ENCODE peak calls at places on chromosomes 3 and 15, in six cellular contexts. One of them, this sample, is unnamed. For H3K4me1, the result is how much of the 10 kb centered on the place peaks cover.

GRCh38 chr15:41233367-41233771 is 2.3 kb downstream of the CHP1 start:
- DNase-seq in mammary epithelial cell: peak
- DNase-seq in CD8-positive, alpha-beta memory T cell: no peak
- DNase-seq in BE2C: no peak
- DNase-seq in stomach: no peak
- DNase-seq in A549: no peak
- DNase-seq in this sample: no peak

GRCh38 chr3:8444883-8445282 is 56.7 kb upstream of the LMCD1 start:
- DNase-seq in A549: no peak
- DNase-seq in CD8-positive, alpha-beta memory T cell: no peak
- DNase-seq in stomach: no peak
- DNase-seq in mammary epithelial cell: no peak
- DNase-seq in BE2C: no peak
- DNase-seq in this sample: no peak

GRCh38 chr3:133828576-133829309 is 23.1 kb downstream of the SRPRB start:
- DNase-seq in mammary epithelial cell: no peak
- DNase-seq in CD8-positive, alpha-beta memory T cell: no peak
- DNase-seq in A549: no peak
- DNase-seq in BE2C: peak
- DNase-seq in stomach: no peak
- DNase-seq in this sample: no peak

GRCh38 chr3:120498947-120499346 is 48.2 kb upstream of the FSTL1 start:
- DNase-seq in mammary epithelial cell: peak
- DNase-seq in CD8-positive, alpha-beta memory T cell: no peak
- DNase-seq in BE2C: no peak
- DNase-seq in stomach: no peak
- DNase-seq in A549: no peak
- DNase-seq in this sample: peak

GRCh38 chr3:125168711-125169410 is 43.7 kb downstream of the SLC12A8 start:
- DNase-seq in A549: no peak
- DNase-seq in mammary epithelial cell: no peak
- DNase-seq in CD8-positive, alpha-beta memory T cell: no peak
- DNase-seq in BE2C: no peak
- DNase-seq in stomach: no peak
- DNase-seq in this sample: no peak

GRCh38 chr3:113521981-113522380 is 7.0 kb upstream of the SPICE1 start:
- DNase-seq in BE2C: no peak
- DNase-seq in A549: no peak
- DNase-seq in stomach: no peak
- DNase-seq in CD8-positive, alpha-beta memory T cell: no peak
- DNase-seq in mammary epithelial cell: no peak
- DNase-seq in this sample: no peak

GRCh38 chr15:100663550-100664335 is 61.4 kb downstream of the ASB7 start:
- DNase-seq in A549: no peak
- DNase-seq in mammary epithelial cell: no peak
- DNase-seq in stomach: no peak
- DNase-seq in BE2C: no peak
- DNase-seq in CD8-positive, alpha-beta memory T cell: no peak
- DNase-seq in this sample: peak

GRCh38 chr3:106813742-106814141 is 563.5 kb upstream of the CCDC54 start:
- DNase-seq in mammary epithelial cell: no peak
- DNase-seq in CD8-positive, alpha-beta memory T cell: no peak
- DNase-seq in A549: no peak
- DNase-seq in BE2C: no peak
- DNase-seq in stomach: no peak
- DNase-seq in this sample: peak

GRCh38 chr3:168398371-168399030 is 302.8 kb upstream of the GOLIM4 start:
- DNase-seq in BE2C: no peak
- DNase-seq in CD8-positive, alpha-beta memory T cell: no peak
- DNase-seq in A549: no peak
- DNase-seq in stomach: no peak
- DNase-seq in mammary epithelial cell: no peak
- DNase-seq in this sample: no peak

GRCh38 chr3:49794926-49795905 is 4.5 kb downstream of the CDHR4 start:
- DNase-seq in stomach: no peak
- DNase-seq in A549: no peak
- DNase-seq in CD8-positive, alpha-beta memory T cell: no peak
- DNase-seq in mammary epithelial cell: no peak
- DNase-seq in BE2C: no peak
- DNase-seq in this sample: no peak

GRCh38 chr3:72227536-72228070 is 442.7 kb upstream of the PROK2 start:
- DNase-seq in A549: no peak
- DNase-seq in CD8-positive, alpha-beta memory T cell: no peak
- DNase-seq in BE2C: no peak
- DNase-seq in mammary epithelial cell: no peak
- DNase-seq in stomach: no peak
- DNase-seq in this sample: no peak

GRCh38 chr3:36989568-36989967 is 3.4 kb downstream of the EPM2AIP1 start:
- DNase-seq in A549: no peak
- DNase-seq in CD8-positive, alpha-beta memory T cell: no peak
- DNase-seq in stomach: no peak
- DNase-seq in mammary epithelial cell: no peak
- DNase-seq in BE2C: no peak
- DNase-seq in this sample: no peak

GRCh38 chr3:36991147-36991546 is 1.8 kb downstream of the EPM2AIP1 start:
- DNase-seq in A549: no peak
- DNase-seq in CD8-positive, alpha-beta memory T cell: no peak
- DNase-seq in mammary epithelial cell: no peak
- DNase-seq in BE2C: no peak
- DNase-seq in stomach: no peak
- DNase-seq in this sample: peak

GRCh38 chr3:36992806-36993325 is at the start of gene EPM2AIP1:
- DNase-seq in A549: peak
- DNase-seq in stomach: no peak
- DNase-seq in mammary epithelial cell: no peak
- DNase-seq in BE2C: peak
- DNase-seq in CD8-positive, alpha-beta memory T cell: peak
- DNase-seq in this sample: no peak

GRCh38 chr3:36993326-36994283 is at the start of gene MLH1:
- DNase-seq in mammary epithelial cell: peak
- DNase-seq in CD8-positive, alpha-beta memory T cell: peak
- DNase-seq in stomach: peak
- DNase-seq in A549: peak
- DNase-seq in BE2C: peak
- DNase-seq in this sample: peak

GRCh38 chr3:36991923-36992805 is 767 bp downstream of the EPM2AIP1 start:
- DNase-seq in stomach: no peak
- DNase-seq in BE2C: no peak
- DNase-seq in CD8-positive, alpha-beta memory T cell: no peak
- DNase-seq in A549: peak
- DNase-seq in mammary epithelial cell: peak
- DNase-seq in this sample: peak
- H3K4me1 ChIP-seq in stomach: half or more
- H3K4me1 ChIP-seq in BE2C: under half
- H3K4me1 ChIP-seq in CD8-positive, alpha-beta memory T cell: half or more
- H3K4me1 ChIP-seq in A549: under half
- H3K4me1 ChIP-seq in mammary epithelial cell: under half
- H3K4me1 ChIP-seq in this sample: under half

DNA sequence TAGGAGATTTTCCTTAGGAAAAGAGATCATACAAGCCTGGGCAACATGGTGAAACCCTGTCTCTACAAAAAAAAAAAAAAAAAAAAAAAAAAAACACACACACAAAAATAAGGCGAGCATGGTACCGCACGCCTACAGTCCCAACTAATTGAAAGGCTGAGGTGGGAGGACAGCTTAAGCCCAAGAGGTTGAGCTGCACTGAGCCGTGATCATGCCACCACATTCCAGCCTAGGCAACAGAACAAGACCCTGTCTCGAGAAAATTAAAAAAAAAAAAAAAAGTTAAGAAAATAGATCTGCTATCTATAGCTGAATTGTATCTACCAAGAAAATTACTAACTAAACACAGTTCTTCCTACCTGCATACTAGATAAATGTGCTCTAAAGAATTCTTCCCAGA is 7.1 kb downstream of the MSL2 start:
- DNase-seq in BE2C: no peak
- DNase-seq in A549: no peak
- DNase-seq in mammary epithelial cell: no peak
- DNase-seq in CD8-positive, alpha-beta memory T cell: no peak
- DNase-seq in stomach: no peak
- DNase-seq in this sample: no peak
- H3K4me3 ChIP-seq in BE2C: no peak
- H3K4me3 ChIP-seq in A549: no peak
- H3K4me3 ChIP-seq in mammary epithelial cell: no peak
- H3K4me3 ChIP-seq in CD8-positive, alpha-beta memory T cell: no peak
- H3K4me3 ChIP-seq in stomach: no peak
- H3K4me3 ChIP-seq in this sample: no peak

GRCh38 chr3:16295298-16295890 is 30.4 kb downstream of the OXNAD1 start:
- DNase-seq in BE2C: no peak
- DNase-seq in CD8-positive, alpha-beta memory T cell: no peak
- DNase-seq in A549: no peak
- DNase-seq in stomach: no peak
- DNase-seq in mammary epithelial cell: no peak
- DNase-seq in this sample: no peak
- H3K4me1 ChIP-seq in BE2C: under half
- H3K4me1 ChIP-seq in CD8-positive, alpha-beta memory T cell: half or more
- H3K4me1 ChIP-seq in A549: under half
- H3K4me1 ChIP-seq in stomach: under half
- H3K4me1 ChIP-seq in mammary epithelial cell: under half
- H3K4me1 ChIP-seq in this sample: under half

DNA sequence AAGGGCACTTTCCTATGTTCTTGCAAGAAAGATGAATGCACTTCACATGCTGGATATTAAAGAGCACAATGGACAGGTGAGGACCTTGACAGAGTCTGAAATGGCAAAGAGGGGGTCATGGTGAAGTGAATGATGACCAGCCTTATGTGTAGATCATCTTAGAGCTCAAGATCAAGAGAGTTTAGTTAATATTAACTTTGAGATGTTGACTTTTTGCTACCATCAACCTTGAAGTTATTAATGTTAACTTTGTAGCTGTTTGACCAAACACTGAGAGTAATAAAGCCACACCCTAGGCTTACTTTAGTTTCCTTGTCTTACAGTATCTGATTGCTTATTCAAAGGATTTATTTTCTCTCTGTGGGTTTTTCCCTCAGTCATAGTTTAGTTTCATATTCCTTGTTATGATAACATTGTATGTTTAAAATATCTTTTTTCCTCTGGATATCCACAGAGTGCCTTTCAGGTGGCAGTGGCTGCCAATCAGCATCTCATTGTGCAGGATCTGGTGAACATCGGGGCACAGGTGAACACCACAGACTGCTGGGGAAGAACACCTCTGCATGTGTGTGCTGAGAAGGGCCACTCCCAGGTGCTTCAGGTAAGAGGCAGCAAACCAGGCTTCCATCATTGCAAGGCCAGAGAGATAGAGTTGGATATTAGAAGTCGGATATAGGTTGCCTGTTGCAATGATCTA is 5.4 kb downstream of the NFKBIZ start:
- DNase-seq in A549: no peak
- DNase-seq in mammary epithelial cell: no peak
- DNase-seq in stomach: peak
- DNase-seq in CD8-positive, alpha-beta memory T cell: no peak
- DNase-seq in BE2C: no peak
- DNase-seq in this sample: no peak
- H3K4me3 ChIP-seq in A549: no peak
- H3K4me3 ChIP-seq in mammary epithelial cell: no peak
- H3K4me3 ChIP-seq in stomach: peak
- H3K4me3 ChIP-seq in CD8-positive, alpha-beta memory T cell: no peak
- H3K4me3 ChIP-seq in BE2C: no peak
- H3K4me3 ChIP-seq in this sample: no peak

DNA sequence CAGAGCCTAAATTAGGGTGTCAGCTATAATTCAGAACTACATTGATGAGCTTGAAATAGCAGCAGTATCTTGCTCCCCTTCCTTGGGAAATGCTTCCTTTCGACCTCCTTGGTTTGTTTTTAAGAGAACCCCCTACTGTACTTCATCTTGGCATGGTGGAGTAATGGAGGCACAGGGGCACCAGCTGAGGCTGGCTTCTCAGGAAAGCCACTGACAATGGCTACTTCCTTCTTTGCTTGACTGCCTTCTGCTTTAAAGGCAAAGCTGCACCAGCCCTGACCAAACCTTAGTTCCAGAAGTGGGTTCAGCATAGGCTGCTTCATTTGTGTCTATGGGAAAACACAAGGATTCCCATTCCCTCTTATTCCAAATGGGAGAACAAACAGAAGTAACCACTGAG is 1.5 kb upstream of the FBXL22 start:
- DNase-seq in stomach: no peak
- DNase-seq in mammary epithelial cell: no peak
- DNase-seq in BE2C: no peak
- DNase-seq in CD8-positive, alpha-beta memory T cell: no peak
- DNase-seq in A549: no peak
- DNase-seq in this sample: no peak
- H3K4me1 ChIP-seq in stomach: half or more
- H3K4me1 ChIP-seq in mammary epithelial cell: under half
- H3K4me1 ChIP-seq in BE2C: under half
- H3K4me1 ChIP-seq in CD8-positive, alpha-beta memory T cell: under half
- H3K4me1 ChIP-seq in A549: under half
- H3K4me1 ChIP-seq in this sample: under half

GRCh38 chr3:99730870-99731269 is 86.8 kb upstream of the CMSS1 start:
- DNase-seq in BE2C: no peak
- DNase-seq in CD8-positive, alpha-beta memory T cell: no peak
- DNase-seq in A549: no peak
- DNase-seq in stomach: no peak
- DNase-seq in mammary epithelial cell: no peak
- DNase-seq in this sample: no peak

GRCh38 chr3:99731499-99731898 is 86.2 kb upstream of the CMSS1 start:
- DNase-seq in A549: no peak
- DNase-seq in stomach: no peak
- DNase-seq in CD8-positive, alpha-beta memory T cell: no peak
- DNase-seq in mammary epithelial cell: no peak
- DNase-seq in BE2C: no peak
- DNase-seq in this sample: no peak
- H3K4me3 ChIP-seq in A549: no peak
- H3K4me3 ChIP-seq in stomach: no peak
- H3K4me3 ChIP-seq in CD8-positive, alpha-beta memory T cell: no peak
- H3K4me3 ChIP-seq in mammary epithelial cell: no peak
- H3K4me3 ChIP-seq in BE2C: no peak
- H3K4me3 ChIP-seq in this sample: no peak

GRCh38 chr15:96585634-96586386 is 255.3 kb downstream of the NR2F2 start:
- DNase-seq in BE2C: no peak
- DNase-seq in stomach: no peak
- DNase-seq in CD8-positive, alpha-beta memory T cell: no peak
- DNase-seq in mammary epithelial cell: no peak
- DNase-seq in A549: no peak
- DNase-seq in this sample: peak
- H3K4me1 ChIP-seq in BE2C: under half
- H3K4me1 ChIP-seq in stomach: under half
- H3K4me1 ChIP-seq in CD8-positive, alpha-beta memory T cell: under half
- H3K4me1 ChIP-seq in mammary epithelial cell: under half
- H3K4me1 ChIP-seq in A549: under half
- H3K4me1 ChIP-seq in this sample: under half

This sample was measured in SJCRH30.